ENCODE peak calls at places on chromosomes 12 and 14, in eight cellular contexts. Y, D, Z, E, X, H, T and R are unnamed samples. For H3K4me1, the result is how much of the 10 kb centered on the place peaks cover.

GRCh38 chr12:124469193-124469888 is 98.1 kb downstream of the NCOR2 start:
- DNase-seq in Z (no peak), Y (no peak), H (no peak), T (peak), E (no peak), X (peak), D (no peak), R (no peak)

GRCh38 chr14:24434676-24435075 is 4.9 kb downstream of the KHNYN start:
- DNase-seq in Z (no peak), H (no peak), X (no peak), D (no peak), Y (no peak), T (no peak), E (no peak), R (no peak)

GRCh38 chr12:65123435-65124063 is 2.4 kb upstream of the WIF1 start:
- DNase-seq in Z (peak), X (no peak), Y (no peak), H (no peak), T (no peak), E (no peak), D (peak), R (no peak)

GRCh38 chr14:34937442-34937841 is 45.4 kb upstream of the SRP54 start:
- DNase-seq in Y (no peak), E (no peak), H (no peak), Z (no peak), X (no peak), T (no peak), D (no peak), R (no peak)

GRCh38 chr12:53048033-53048779 is 1.7 kb upstream of the TNS2 start:
- DNase-seq in T (no peak), D (no peak), H (peak), X (peak), Y (peak), Z (peak), E (peak), R (peak)

GRCh38 chr12:129067482-129067881 is 214.2 kb downstream of the GLT1D1 start:
- DNase-seq in X (no peak), H (no peak), D (no peak), Y (no peak), E (no peak), T (no peak), Z (no peak), R (no peak)

GRCh38 chr14:34662558-34663088 is 32.7 kb upstream of the SNX6 start:
- DNase-seq in T (no peak), H (no peak), D (no peak), Z (no peak), X (no peak), Y (no peak), E (no peak), R (no peak)

GRCh38 chr12:53959314-53959713 is 4.6 kb downstream of the HOXC12 start:
- DNase-seq in X (no peak), Y (no peak), E (no peak), Z (no peak), H (no peak), T (no peak), D (no peak), R (no peak)

GRCh38 chr14:84273181-84273580 is 1256.8 kb upstream of the FLRT2 start:
- DNase-seq in D (no peak), Z (no peak), Y (no peak), T (no peak), E (no peak), H (no peak), X (no peak), R (no peak)

GRCh38 chr14:94596361-94596760 is 15.1 kb downstream of the SERPINA5 start:
- DNase-seq in T (no peak), E (no peak), D (no peak), Z (no peak), Y (no peak), X (no peak), H (no peak), R (no peak)

GRCh38 chr12:40647651-40648050 is 44.6 kb upstream of the CNTN1 start:
- DNase-seq in D (no peak), E (no peak), H (no peak), X (no peak), T (no peak), Y (no peak), Z (no peak), R (no peak)

GRCh38 chr14:94138256-94138655 is 8.9 kb upstream of the IFI27L2 start:
- DNase-seq in H (no peak), E (no peak), D (no peak), T (no peak), Z (no peak), X (no peak), Y (no peak), R (no peak)

GRCh38 chr12:121295746-121296617 is 527 bp downstream of the CAMKK2 start:
- DNase-seq in D (no peak), H (peak), E (no peak), T (no peak), Z (peak), Y (peak), X (no peak), R (no peak)

GRCh38 chr12:121299662-121300061 is 3.2 kb upstream of the CAMKK2 start:
- DNase-seq in D (no peak), E (no peak), T (no peak), Y (no peak), H (peak), Z (no peak), X (no peak), R (no peak)

GRCh38 chr12:121295123-121295745 is 1.3 kb downstream of the CAMKK2 start:
- DNase-seq in D (no peak), Z (no peak), E (no peak), T (no peak), Y (no peak), H (no peak), X (no peak), R (no peak)

GRCh38 chr12:121294151-121294889 is 2.2 kb downstream of the CAMKK2 start:
- DNase-seq in Y (no peak), Z (no peak), D (no peak), H (no peak), X (no peak), E (no peak), T (no peak), R (no peak)

DNA sequence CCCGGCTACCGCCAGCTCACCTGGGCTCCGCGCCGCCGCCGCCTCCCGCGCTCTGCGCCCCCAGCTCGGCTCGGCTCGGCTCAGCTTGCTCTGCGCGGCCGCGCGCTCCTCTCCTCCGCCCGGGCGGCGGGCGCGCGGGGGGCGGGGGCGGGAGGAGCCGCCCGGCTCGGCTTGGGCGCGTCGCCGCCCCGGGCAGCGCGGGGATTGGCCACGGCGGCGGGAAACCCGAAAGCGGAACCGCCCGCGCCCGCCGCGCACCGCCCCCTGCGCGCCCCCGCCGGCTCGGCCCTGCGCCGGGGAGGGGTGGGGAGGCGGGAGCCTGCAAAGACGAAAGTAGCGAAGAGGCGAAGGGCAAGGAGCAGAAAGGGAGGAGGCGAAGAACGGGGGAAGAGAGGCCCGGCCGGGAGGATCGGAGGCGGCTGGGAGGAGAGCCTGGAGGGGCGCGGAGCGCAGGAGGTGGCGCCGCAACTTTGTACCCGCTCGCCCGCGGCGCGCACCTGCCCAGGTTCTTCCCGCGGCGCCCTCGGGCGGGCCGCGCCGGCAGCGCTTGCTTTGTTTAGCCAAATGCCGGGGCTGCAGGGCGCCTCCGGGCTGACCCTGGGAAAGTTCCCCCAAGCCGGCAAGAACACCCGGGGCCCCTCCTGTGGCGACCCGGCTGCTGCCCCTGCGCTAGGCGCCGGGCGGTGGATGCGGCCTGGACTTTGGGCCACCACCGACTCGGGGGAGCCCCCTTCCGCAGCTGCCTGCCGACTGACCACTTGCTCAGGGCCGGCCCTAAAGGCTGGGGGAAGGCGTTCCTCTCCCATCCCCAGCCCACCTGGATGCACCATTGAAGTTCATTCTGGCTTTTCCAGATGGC is at the start of gene CAMKK2:
- DNase-seq in X (peak), Z (peak), E (peak), T (peak), D (peak), H (peak), Y (peak), R (peak)
- TF ChIP-seq POLR2A in X (peak), Z (peak), E (peak), T (no peak), D (no peak), H (peak), Y (no peak), R (peak)

GRCh38 chr14:105487449-105487985 is 831 bp downstream of the CRIP1 start:
- DNase-seq in Y (peak), Z (no peak), H (no peak), X (no peak), T (no peak), D (no peak), E (no peak), R (no peak)

GRCh38 chr14:105486974-105487448 is 325 bp downstream of the CRIP1 start:
- DNase-seq in Z (no peak), Y (no peak), H (no peak), X (no peak), E (peak), D (no peak), T (no peak), R (peak)

GRCh38 chr14:105485720-105486332 is 860 bp upstream of the CRIP1 start:
- DNase-seq in X (no peak), E (no peak), Y (no peak), Z (peak), T (no peak), H (no peak), D (no peak), R (no peak)

GRCh38 chr14:105484997-105485393 is 1.7 kb upstream of the CRIP1 start:
- DNase-seq in Y (no peak), H (no peak), X (no peak), E (no peak), T (no peak), Z (no peak), D (no peak), R (no peak)

GRCh38 chr14:105486333-105486973 is at the start of gene CRIP1:
- DNase-seq in D (no peak), Z (no peak), H (no peak), Y (no peak), X (no peak), T (no peak), E (no peak), R (no peak)
- H3K4me1 ChIP-seq in D (under half), Z (half or more), H (under half), Y (half or more), X (under half), T (under half), E (under half), R (under half)

GRCh38 chr14:81305743-81306142 is 85.0 kb upstream of the GTF2A1 start:
- DNase-seq in X (no peak), T (no peak), Z (no peak), H (no peak), Y (no peak), D (no peak), E (no peak), R (no peak)

GRCh38 chr14:81301371-81301770 is 80.6 kb upstream of the GTF2A1 start:
- DNase-seq in H (no peak), Y (no peak), X (no peak), Z (no peak), D (no peak), T (no peak), E (no peak), R (no peak)

GRCh38 chr14:81303258-81303935 is 82.6 kb upstream of the GTF2A1 start:
- DNase-seq in T (no peak), Y (peak), E (no peak), X (no peak), Z (peak), D (no peak), H (peak), R (no peak)

GRCh38 chr14:81301813-81302212 is 81.1 kb upstream of the GTF2A1 start:
- DNase-seq in E (no peak), Z (no peak), X (no peak), D (no peak), Y (no peak), H (no peak), T (no peak), R (no peak)

GRCh38 chr14:81302613-81303012 is 81.9 kb upstream of the GTF2A1 start:
- DNase-seq in E (no peak), Z (no peak), Y (no peak), H (no peak), X (no peak), D (no peak), T (no peak), R (no peak)
- TF ChIP-seq CTCF in E (no peak), Z (no peak), Y (no peak), H (no peak), X (no peak), D (no peak), T (peak), R (no peak)

DNA sequence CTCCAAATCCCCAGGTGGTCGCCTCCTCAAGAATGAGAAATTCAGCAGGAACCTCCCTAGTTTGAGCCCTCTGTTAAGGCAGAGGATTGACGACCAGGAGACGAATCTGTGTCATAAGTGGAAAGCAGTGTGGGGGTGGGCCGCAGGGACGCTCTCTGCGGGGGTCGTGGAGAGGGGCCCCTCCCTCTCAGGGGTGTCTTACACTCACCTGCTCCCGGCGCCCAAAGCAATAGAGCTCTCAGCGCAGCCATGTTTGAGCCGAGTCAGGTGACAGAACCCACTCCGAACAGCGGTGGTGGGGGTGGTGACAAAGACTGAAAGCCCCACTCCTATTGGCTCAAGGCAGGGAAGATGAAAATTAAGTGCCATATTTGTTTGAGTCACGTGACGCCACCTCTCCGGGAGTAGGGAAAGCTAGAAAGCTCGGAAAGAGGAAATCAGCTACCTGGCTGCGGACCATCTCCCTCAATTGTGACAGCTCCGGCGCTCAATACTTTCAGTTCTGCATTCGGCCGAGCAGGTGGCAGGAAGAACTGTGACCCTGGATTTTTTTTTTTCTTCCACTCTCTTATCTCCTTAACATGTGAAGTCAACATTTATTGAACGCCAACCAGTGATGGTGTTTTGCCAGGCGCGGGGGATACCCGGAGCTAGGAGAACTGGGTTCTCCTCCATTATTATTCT is at the start of gene ZFYVE26:
- DNase-seq in Z (peak), X (peak), T (peak), D (peak), H (peak), Y (peak), E (peak), R (peak)
- TF ChIP-seq POLR2A in Z (peak), X (peak), T (peak), D (no peak), H (peak), Y (no peak), E (peak), R (peak)

GRCh38 chr14:20807304-20807956 is 4.8 kb upstream of the RNASE1 start:
- DNase-seq in T (no peak), Z (peak), X (no peak), D (no peak), Y (no peak), H (no peak), E (no peak), R (no peak)
- H3K4me1 ChIP-seq in T (under half), Z (half or more), X (under half), D (under half), Y (under half), H (under half), E (under half), R (under half)

DNA sequence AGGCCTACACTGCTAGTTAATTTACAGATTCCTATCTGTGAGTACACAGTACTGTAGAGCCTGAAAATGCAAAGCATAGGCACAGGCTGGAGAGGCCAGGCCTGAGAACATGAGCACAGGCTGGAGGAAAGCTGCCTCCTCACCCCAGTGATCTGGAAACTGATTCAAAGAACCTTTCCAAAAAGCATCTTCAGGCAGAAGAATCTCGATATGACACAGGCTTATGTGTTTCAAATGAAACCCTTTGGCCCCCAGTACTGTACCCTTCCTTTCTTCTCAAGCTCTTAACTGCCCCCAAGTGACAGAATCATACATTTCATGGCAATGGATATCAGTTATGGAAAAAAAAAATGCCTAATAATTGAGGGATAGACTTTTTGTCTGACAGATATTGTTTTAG is 122.0 kb downstream of the KCNC2 start:
- DNase-seq in E (no peak), Z (no peak), T (no peak), D (no peak), X (no peak), Y (no peak), H (no peak), R (no peak)
- TF ChIP-seq CTCF in E (no peak), Z (no peak), T (peak), D (no peak), X (no peak), Y (no peak), H (no peak), R (no peak)

GRCh38 chr12:51395283-51396230 is 4.4 kb upstream of the GALNT6 start:
- DNase-seq in E (no peak), X (no peak), Y (no peak), D (no peak), Z (no peak), H (no peak), T (no peak), R (no peak)
- TF ChIP-seq POLR2A in E (no peak), X (no peak), Y (no peak), D (no peak), Z (no peak), H (no peak), T (no peak), R (no peak)

GRCh38 chr12:29714966-29715365 is 68.8 kb downstream of the TMTC1 start:
- DNase-seq in T (no peak), D (no peak), H (no peak), Z (no peak), E (no peak), X (no peak), Y (no peak), R (no peak)

GRCh38 chr12:29717540-29718100 is 66.1 kb downstream of the TMTC1 start:
- DNase-seq in E (no peak), Y (no peak), H (no peak), Z (no peak), T (no peak), X (no peak), D (no peak), R (no peak)

GRCh38 chr12:29711381-29711780 is 72.4 kb downstream of the TMTC1 start:
- DNase-seq in Y (no peak), T (no peak), D (no peak), X (no peak), E (no peak), H (no peak), Z (no peak), R (no peak)

GRCh38 chr12:29710104-29710503 is 73.6 kb downstream of the TMTC1 start:
- DNase-seq in T (peak), H (no peak), E (no peak), Y (no peak), X (no peak), D (no peak), Z (peak), R (no peak)

GRCh38 chr12:29713729-29714128 is 70.0 kb downstream of the TMTC1 start:
- DNase-seq in E (no peak), H (no peak), Y (no peak), D (no peak), T (no peak), Z (no peak), X (no peak), R (no peak)
- H3K4me1 ChIP-seq in E (under half), H (under half), Y (under half), D (under half), T (under half), Z (under half), X (under half), R (under half)

DNA sequence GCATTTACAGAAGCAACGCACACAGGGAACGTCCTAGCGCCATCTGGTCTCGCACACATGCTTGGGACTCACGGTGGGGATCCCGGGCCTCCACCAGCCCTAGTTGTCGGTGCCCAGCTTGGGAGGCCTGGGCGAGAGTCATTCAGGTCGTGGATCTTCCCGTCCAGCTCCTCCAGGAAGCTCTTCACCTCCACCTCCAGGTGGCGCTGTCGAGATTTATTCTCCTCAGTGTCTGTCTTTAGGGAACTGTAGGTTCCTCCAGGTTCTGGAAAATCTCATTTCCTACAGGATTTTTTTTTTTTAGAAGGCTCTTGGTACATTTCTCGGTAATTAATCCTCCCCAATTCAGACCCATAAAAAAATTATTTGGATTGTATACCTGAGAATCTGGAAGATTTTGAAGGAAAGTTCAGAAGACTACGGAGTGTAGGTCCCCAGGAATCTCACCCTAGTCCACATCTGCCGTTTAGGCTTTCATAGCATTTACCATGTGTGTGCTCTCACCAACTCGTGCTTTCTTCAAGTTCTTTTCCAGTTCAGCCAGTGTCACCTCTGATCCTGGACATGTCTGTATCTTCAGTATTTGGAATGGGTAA is 910.0 kb downstream of the TMEM121 start:
- DNase-seq in Z (peak), E (no peak), Y (peak), T (no peak), X (no peak), D (no peak), H (peak), R (no peak)
- TF ChIP-seq CTCF in Z (no peak), E (no peak), Y (peak), T (peak), X (no peak), D (no peak), H (peak), R (no peak)